ENCODE peak calls at places on chromosomes 4 and X, in four cellular contexts. K is C1 segment of cervical spinal cord; Q is GM20000; O is stimulated activated CD4-positive, alpha-beta T cell treated with anti-CD3 and anti-CD28 coated beads, Interleukin-4, amount 100 ng/mL, for 24 hours. A is an unnamed sample.

GRCh38 chr4:106738121-106738520 is 298.0 kb downstream of the DKK2 start:
- DNase-seq in K (no peak), O (no peak), Q (no peak), A (no peak)

GRCh38 chr4:76892601-76893000 is 5.3 kb downstream of the SOWAHB start:
- DNase-seq in Q (no peak), O (no peak), K (no peak), A (no peak)

GRCh38 chrX:18983711-18984380 is at the start of gene PHKA2:
- DNase-seq in O (peak), K (no peak), Q (no peak), A (peak)

GRCh38 chr4:122666527-122667245 is 45.8 kb upstream of the IL21 start:
- DNase-seq in O (peak), K (no peak), Q (no peak), A (peak)

GRCh38 chrX:119477812-119478232 is 9.6 kb downstream of the SLC25A5 start:
- DNase-seq in Q (peak), O (no peak), K (no peak), A (no peak)

GRCh38 chr4:105966046-105966445 is 70.8 kb downstream of the NPNT start:
- DNase-seq in O (no peak), Q (no peak), K (no peak), A (no peak)

GRCh38 chrX:66633541-66633940 is 5.3 kb downstream of the EDA2R start:
- DNase-seq in K (no peak), Q (no peak), O (no peak), A (no peak)

GRCh38 chrX:69093960-69094935 is 71.0 kb downstream of the PJA1 start:
- DNase-seq in K (peak), Q (peak), O (peak), A (peak)

GRCh38 chr4:73869130-73870055 is at the start of gene CXCL1:
- DNase-seq in O (no peak), K (no peak), Q (no peak), A (no peak)

GRCh38 chrX:42951747-42952146 is 173.8 kb upstream of the PPP1R2C start:
- DNase-seq in Q (no peak), K (no peak), O (no peak), A (no peak)

GRCh38 chr4:107870916-107871786 is 46.4 kb downstream of the SGMS2 start:
- DNase-seq in K (no peak), Q (no peak), O (no peak), A (no peak)

GRCh38 chr4:52372269-52372668 is 286.8 kb downstream of the USP46 start:
- DNase-seq in Q (no peak), K (no peak), O (no peak), A (no peak)

GRCh38 chr4:168264903-168265302 is 53.6 kb downstream of the DDX60 start:
- DNase-seq in K (no peak), Q (no peak), O (no peak), A (no peak)